ENCODE peak calls at places on chromosomes 16 and 17, in five cellular contexts. F is H1, T is H9, H is IMR-90, G is neuronal stem cell. W is an unnamed sample.

GRCh38 chr17:50181155-50181554 is 15.3 kb downstream of the SGCA start:
- DNase-seq in F (no peak), G (no peak), T (no peak), H (no peak), W (no peak)

GRCh38 chr17:75147878-75148546 is 6.3 kb downstream of the JPT1 start:
- DNase-seq in F (no peak), G (no peak), T (no peak), H (no peak), W (no peak)

GRCh38 chr16:82055728-82056549 is 20.9 kb downstream of the HSD17B2 start:
- DNase-seq in F (no peak), H (no peak), G (no peak), T (no peak), W (no peak)

GRCh38 chr17:64406321-64407200 is 15.9 kb upstream of the PECAM1 start:
- DNase-seq in F (no peak), G (no peak), H (no peak), T (no peak), W (peak; percentile 35)

GRCh38 chr17:4678448-4679026 is 25.4 kb downstream of the PELP1 start:
- DNase-seq in T (no peak), H (peak; percentile 96), G (no peak), F (no peak), W (peak; percentile 93)

GRCh38 chr17:45092932-45093430 is 31.9 kb downstream of the NMT1 start:
- DNase-seq in F (no peak), H (peak; percentile 99), T (no peak), G (no peak), W (peak; percentile 99)

GRCh38 chr16:68345958-68346635 is 35.3 kb downstream of the PRMT7 start:
- DNase-seq in T (no peak), G (no peak), F (no peak), H (no peak), W (no peak)

GRCh38 chr17:37519241-37519985 is 29.7 kb downstream of the DUSP14 start:
- DNase-seq in F (no peak), G (no peak), H (peak; percentile 69), T (no peak), W (peak; percentile 21)

GRCh38 chr16:87829123-87829980 is 40.0 kb downstream of the SLC7A5 start:
- DNase-seq in G (no peak), T (no peak), H (no peak), F (no peak), W (no peak)

GRCh38 chr17:50581316-50581715 is 20.8 kb downstream of the CACNA1G start:
- DNase-seq in H (no peak), T (no peak), G (no peak), F (no peak), W (no peak)

GRCh38 chr17:40350410-40351184 is 13.9 kb downstream of the GJD3 start:
- DNase-seq in T (no peak), H (no peak), G (peak; percentile 94), F (no peak), W (peak; percentile 77)

GRCh38 chr16:88505405-88506082 is 52.5 kb downstream of the ZFPM1 start:
- DNase-seq in F (peak; percentile 79), G (no peak), T (peak; percentile 50), H (no peak), W (no peak)

GRCh38 chr17:44400226-44400847 is 10.9 kb upstream of the ITGA2B start:
- DNase-seq in T (no peak), H (peak; percentile 41), G (no peak), F (peak; percentile 43), W (peak; percentile 39)

GRCh38 chr16:75038036-75038959 is 39.5 kb downstream of the ZNRF1 start:
- DNase-seq in F (no peak), H (peak; percentile 68), G (no peak), T (no peak), W (no peak)

GRCh38 chr16:46822270-46822669 is 8.7 kb downstream of the C16orf87 start:
- DNase-seq in F (no peak), T (no peak), G (no peak), H (peak; percentile 91), W (peak; percentile 62)

GRCh38 chr16:83792391-83792790 is 15.4 kb upstream of the HSBP1 start:
- DNase-seq in H (no peak), G (no peak), F (no peak), T (no peak), W (no peak)

GRCh38 chr16:31004658-31005057 is 5.8 kb downstream of the STX1B start:
- DNase-seq in T (no peak), H (no peak), G (no peak), F (no peak), W (no peak)

GRCh38 chr17:77959216-77959925 is 868 bp downstream of the TNRC6C start:
- DNase-seq in G (no peak), H (peak; percentile 19), T (no peak), F (peak; percentile 61), W (peak; percentile 20)

GRCh38 chr17:14080847-14081251 is 11.5 kb downstream of the COX10 start:
- DNase-seq in H (no peak), T (no peak), F (no peak), G (no peak), W (peak; percentile 55)

GRCh38 chr16:89167425-89167941 is 4.1 kb upstream of the CDH15 start:
- DNase-seq in F (peak; percentile 99), H (peak; percentile 59), G (peak; percentile 88), T (peak; percentile 96), W (peak; percentile 75)

GRCh38 chr16:54171855-54172537 is 114.6 kb downstream of the IRX3 start:
- DNase-seq in H (peak; percentile 65), F (no peak), G (no peak), T (no peak), W (peak; percentile 11)

GRCh38 chr16:13242201-13242600 is 340.8 kb downstream of the SHISA9 start:
- DNase-seq in G (no peak), F (no peak), H (no peak), T (no peak), W (no peak)

GRCh38 chr16:8776193-8776592 is 21.2 kb downstream of the TMEM186 start:
- DNase-seq in G (no peak), H (no peak), T (peak; percentile 45), F (no peak), W (no peak)

GRCh38 chr16:75379911-75380847 is 53.1 kb downstream of the CFDP1 start:
- DNase-seq in H (no peak), T (no peak), G (no peak), F (no peak), W (no peak)

GRCh38 chr17:45269912-45270311 is 8.0 kb upstream of the SPATA32 start:
- DNase-seq in T (no peak), H (no peak), G (no peak), F (no peak), W (no peak)

GRCh38 chr17:40218740-40219072 is 398 bp upstream of the WIPF2 start:
- DNase-seq in G (peak; percentile 84), H (peak; percentile 86), F (peak; percentile 82), T (peak; percentile 94), W (peak; percentile 90)

GRCh38 chr17:67663445-67663844 is 54.3 kb upstream of the NOL11 start:
- DNase-seq in H (no peak), G (no peak), F (no peak), T (no peak), W (no peak)

GRCh38 chr16:31145398-31145990 is 4.4 kb downstream of the PRSS36 start:
- DNase-seq in T (no peak), H (no peak), F (no peak), G (no peak), W (no peak)

DNA sequence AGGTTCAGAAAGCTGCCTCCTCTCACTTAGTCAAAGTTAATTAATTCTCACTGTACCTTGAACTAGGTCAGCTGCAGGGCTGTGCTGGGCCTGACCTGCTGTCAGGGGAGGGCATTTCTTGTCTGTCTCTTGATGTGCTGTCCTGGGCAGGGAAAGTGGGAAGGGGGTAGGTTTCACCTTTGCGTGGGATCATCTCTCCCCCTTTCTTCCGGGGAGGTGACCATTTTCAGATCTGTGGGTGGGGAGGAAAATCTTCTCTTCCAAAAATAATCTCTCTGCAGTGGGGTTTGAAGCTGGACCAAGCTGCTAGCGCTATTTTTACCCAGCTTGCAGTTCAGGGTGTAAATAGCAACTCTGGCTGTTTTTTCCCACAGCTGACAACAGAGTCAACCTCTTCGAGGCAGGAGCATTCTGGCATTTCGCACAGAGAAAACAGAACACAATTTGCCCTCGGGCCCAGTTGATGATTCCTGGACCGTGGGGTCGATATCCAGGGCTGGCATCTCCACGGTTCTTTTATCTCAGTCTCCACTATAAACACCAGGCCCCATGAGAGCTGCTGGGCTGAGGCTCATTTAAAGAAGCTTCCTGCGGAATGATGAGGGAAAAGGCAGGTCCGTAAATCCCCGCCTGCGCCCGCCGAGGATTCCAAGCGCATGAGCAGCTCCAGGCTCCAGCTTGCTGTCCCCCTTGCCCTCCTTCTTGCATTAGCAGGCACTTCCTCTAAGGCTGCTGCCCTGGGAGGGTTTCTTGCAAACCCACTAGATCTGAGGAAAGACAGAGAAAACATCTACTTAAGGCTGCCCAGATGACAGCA is 93.8 kb downstream of the YPEL2 start:
- DNase-seq in T (no peak), H (peak; percentile 57), G (no peak), F (no peak), W (peak; percentile 92)
- H2BK15ac ChIP-seq in T (no peak overlapping the region), H (peak overlapping the region; percentile 76), G (peak overlapping the region; percentile 43), F (no peak overlapping the region), W (peak overlapping the region; percentile 91)

DNA sequence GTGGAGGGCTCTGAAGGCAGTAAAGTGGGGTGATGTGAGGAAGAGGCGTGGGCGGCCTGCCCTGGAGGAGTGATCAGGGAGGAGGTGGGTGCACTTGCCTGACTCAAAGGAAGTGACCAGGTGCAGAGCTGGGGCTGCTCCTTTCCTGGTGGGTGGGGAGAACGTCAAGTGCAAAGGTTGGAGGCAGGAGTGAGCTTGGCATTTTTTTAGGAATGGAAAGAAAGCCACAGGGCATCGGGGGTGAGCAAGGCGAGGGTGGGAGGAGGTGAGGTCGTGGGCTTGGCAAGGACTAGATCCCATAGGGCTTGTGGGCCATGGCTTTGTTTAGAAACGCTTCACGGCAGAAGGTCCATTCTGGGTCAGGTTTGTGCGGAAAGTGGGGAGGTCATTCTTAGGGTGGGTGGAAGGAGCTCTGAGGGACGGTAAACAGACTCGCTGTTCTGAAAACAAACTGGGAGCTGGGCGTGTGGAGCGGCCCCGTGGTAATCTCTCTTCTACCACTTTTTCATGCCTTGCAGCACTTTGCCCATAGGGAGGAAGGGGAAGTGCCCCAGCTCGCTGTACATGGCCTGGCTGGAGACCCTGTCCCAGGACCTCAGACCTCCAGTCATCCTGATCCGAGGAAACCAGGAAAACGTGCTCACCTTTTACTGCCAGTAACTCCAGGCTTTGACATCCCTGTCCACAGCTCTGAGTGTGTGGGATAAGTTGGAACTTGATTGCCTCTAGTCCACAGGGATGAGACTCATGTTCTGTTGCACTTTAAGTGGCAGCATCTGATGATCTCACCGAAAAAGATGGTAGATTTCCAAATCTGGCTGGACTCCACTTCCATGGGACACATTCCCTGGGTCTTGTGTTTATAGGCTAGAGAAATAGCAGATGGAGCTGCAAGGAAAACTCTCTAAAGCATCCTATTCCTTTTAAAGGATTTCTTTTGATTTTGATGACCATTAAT is 18.9 kb upstream of the HERPUD1 start:
- DNase-seq in G (no peak), T (no peak), F (no peak), H (peak; percentile 83), W (peak; percentile 62)
- H3K14ac ChIP-seq in G (no peak overlapping the region), T (no peak overlapping the region), F (no peak overlapping the region), H (peak overlapping the region; percentile 77), W (peak overlapping the region; percentile 6)

GRCh38 chr16:66508261-66508913 is 41.5 kb downstream of the TK2 start:
- DNase-seq in G (no peak), H (no peak), F (no peak), T (no peak), W (no peak)
- H2AK5ac ChIP-seq in G (no peak overlapping the region), H (no peak overlapping the region), F (no peak overlapping the region), T (no peak overlapping the region), W (peak overlapping the region; percentile 100)

DNA sequence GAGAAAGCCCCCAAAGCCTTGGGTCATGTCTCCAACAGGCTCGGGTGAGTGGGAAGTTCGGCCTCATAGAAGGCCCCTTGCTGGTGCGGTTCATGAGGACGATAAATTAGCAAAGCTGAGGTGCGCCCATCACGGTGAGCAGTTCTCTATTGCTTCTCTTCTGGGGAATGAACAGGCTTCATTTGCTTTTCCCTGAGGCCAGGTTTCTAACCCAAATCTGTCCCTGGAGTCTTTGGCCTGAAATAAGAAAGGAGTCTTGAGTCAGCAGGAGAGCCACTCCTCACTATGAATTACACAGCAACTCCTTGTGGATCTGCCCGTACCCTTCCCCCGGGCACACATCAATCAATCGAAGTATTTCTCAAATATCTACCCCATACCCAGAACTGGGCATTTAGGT is 94.6 kb downstream of the YPEL2 start:
- DNase-seq in T (no peak), F (no peak), H (no peak), G (no peak), W (no peak)
- H2BK15ac ChIP-seq in T (no peak overlapping the region), F (no peak overlapping the region), H (peak overlapping the region; percentile 76), G (peak overlapping the region; percentile 43), W (peak overlapping the region; percentile 15)